ENCODE peak calls at places on chromosomes 6 and 20, in six cellular contexts. One of them, this sample, is unnamed.

GRCh38 chr6:166575190-166575589 is 11.3 kb downstream of the RAMACL start:
- DNase-seq in stomach: no peak
- DNase-seq in SK-N-SH: no peak
- DNase-seq in HepG2: no peak
- DNase-seq in suprapubic skin: no peak
- DNase-seq in sigmoid colon: peak
- DNase-seq in this sample: no peak

GRCh38 chr6:25137497-25137896 is 141.7 kb upstream of the CARMIL1 start:
- DNase-seq in stomach: no peak
- DNase-seq in SK-N-SH: no peak
- DNase-seq in HepG2: no peak
- DNase-seq in suprapubic skin: no peak
- DNase-seq in sigmoid colon: no peak
- DNase-seq in this sample: no peak

GRCh38 chr6:116531675-116532570 is 13.6 kb downstream of the TRAPPC3L start:
- DNase-seq in stomach: peak
- DNase-seq in SK-N-SH: peak
- DNase-seq in HepG2: peak
- DNase-seq in suprapubic skin: no peak
- DNase-seq in sigmoid colon: no peak
- DNase-seq in this sample: peak

GRCh38 chr6:119647309-119647708 is 297.7 kb upstream of the MAN1A1 start:
- DNase-seq in stomach: no peak
- DNase-seq in SK-N-SH: no peak
- DNase-seq in HepG2: no peak
- DNase-seq in suprapubic skin: no peak
- DNase-seq in sigmoid colon: no peak
- DNase-seq in this sample: no peak

GRCh38 chr6:112019619-112020018 is 34.3 kb upstream of the CCN6 start:
- DNase-seq in stomach: no peak
- DNase-seq in SK-N-SH: no peak
- DNase-seq in HepG2: no peak
- DNase-seq in suprapubic skin: no peak
- DNase-seq in sigmoid colon: no peak
- DNase-seq in this sample: no peak

GRCh38 chr20:35737865-35738333 is 4.2 kb downstream of the RBM39 start:
- DNase-seq in stomach: no peak
- DNase-seq in SK-N-SH: no peak
- DNase-seq in HepG2: no peak
- DNase-seq in suprapubic skin: no peak
- DNase-seq in sigmoid colon: no peak
- DNase-seq in this sample: no peak

GRCh38 chr6:156886409-156886808 is 109.2 kb downstream of the ARID1B start:
- DNase-seq in stomach: peak
- DNase-seq in SK-N-SH: no peak
- DNase-seq in HepG2: no peak
- DNase-seq in suprapubic skin: no peak
- DNase-seq in sigmoid colon: no peak
- DNase-seq in this sample: no peak

GRCh38 chr6:169677096-169677495 is 24.7 kb downstream of the WDR27 start:
- DNase-seq in stomach: no peak
- DNase-seq in SK-N-SH: no peak
- DNase-seq in HepG2: no peak
- DNase-seq in suprapubic skin: no peak
- DNase-seq in sigmoid colon: no peak
- DNase-seq in this sample: no peak

GRCh38 chr6:52498538-52499017 is 78.3 kb downstream of the TRAM2 start:
- DNase-seq in stomach: no peak
- DNase-seq in SK-N-SH: no peak
- DNase-seq in HepG2: no peak
- DNase-seq in suprapubic skin: no peak
- DNase-seq in sigmoid colon: no peak
- DNase-seq in this sample: peak

GRCh38 chr6:11791354-11792107 is 12.9 kb upstream of the ADTRP start:
- DNase-seq in stomach: no peak
- DNase-seq in SK-N-SH: no peak
- DNase-seq in HepG2: no peak
- DNase-seq in suprapubic skin: no peak
- DNase-seq in sigmoid colon: no peak
- DNase-seq in this sample: no peak

GRCh38 chr20:32514760-32515159 is 70.4 kb downstream of the NOL4L start:
- DNase-seq in stomach: no peak
- DNase-seq in SK-N-SH: no peak
- DNase-seq in HepG2: no peak
- DNase-seq in suprapubic skin: no peak
- DNase-seq in sigmoid colon: no peak
- DNase-seq in this sample: no peak

GRCh38 chr6:155850408-155850841 is 394.8 kb upstream of the NOX3 start:
- DNase-seq in stomach: no peak
- DNase-seq in SK-N-SH: no peak
- DNase-seq in HepG2: no peak
- DNase-seq in suprapubic skin: no peak
- DNase-seq in sigmoid colon: no peak
- DNase-seq in this sample: no peak

GRCh38 chr6:36954262-36954931 is at the start of gene PI16:
- DNase-seq in stomach: no peak
- DNase-seq in SK-N-SH: no peak
- DNase-seq in HepG2: no peak
- DNase-seq in suprapubic skin: peak
- DNase-seq in sigmoid colon: no peak
- DNase-seq in this sample: no peak
- TF ChIP-seq POLR2AphosphoS5 in stomach: no peak
- TF ChIP-seq POLR2AphosphoS5 in SK-N-SH: no peak
- TF ChIP-seq POLR2AphosphoS5 in HepG2: no peak
- TF ChIP-seq POLR2AphosphoS5 in suprapubic skin: no peak
- TF ChIP-seq POLR2AphosphoS5 in sigmoid colon: no peak
- TF ChIP-seq POLR2AphosphoS5 in this sample: no peak

DNA sequence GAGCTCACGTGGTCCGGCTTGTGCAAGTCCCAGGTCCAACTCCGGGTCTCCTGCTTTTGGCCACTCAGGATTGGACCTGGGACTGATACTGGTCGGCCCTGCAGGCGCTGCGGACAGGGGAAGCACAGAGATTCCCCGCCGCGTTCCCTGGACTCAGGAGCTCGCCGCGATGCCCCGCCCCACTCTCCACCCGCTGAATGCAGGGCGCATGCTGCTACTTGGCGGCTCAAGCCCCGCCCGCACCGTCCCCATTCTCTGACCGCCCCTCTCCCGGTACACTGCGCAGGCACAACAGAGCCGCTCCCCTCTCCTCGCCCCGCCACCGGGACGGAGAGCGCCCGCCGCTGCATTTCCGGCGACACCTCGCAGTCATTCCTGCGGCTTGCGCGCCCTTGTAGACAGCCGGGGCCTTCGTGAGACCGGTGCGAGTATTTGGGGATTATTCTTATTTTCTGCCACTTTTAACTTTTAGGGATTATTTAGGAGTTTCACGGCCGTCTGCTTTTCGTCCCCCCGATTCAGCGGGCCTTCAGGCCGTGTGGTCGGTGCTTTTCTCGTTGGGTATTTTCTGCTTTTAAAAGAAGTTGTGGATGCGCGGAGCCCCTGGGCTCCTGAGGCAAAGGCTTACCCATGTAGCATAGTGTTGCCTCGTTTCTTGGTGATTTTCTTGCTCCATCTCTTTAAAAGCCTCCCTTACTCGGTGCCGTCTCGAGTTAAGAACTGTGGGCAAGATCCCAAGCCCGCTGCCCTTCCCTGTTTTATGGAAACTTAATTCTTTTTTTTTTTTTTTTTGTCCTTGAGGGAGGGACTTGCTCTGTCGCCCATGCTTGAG is at the start of gene TMEM14C:
- DNase-seq in stomach: peak
- DNase-seq in SK-N-SH: peak
- DNase-seq in HepG2: peak
- DNase-seq in suprapubic skin: peak
- DNase-seq in sigmoid colon: peak
- DNase-seq in this sample: peak
- TF ChIP-seq EP300 in stomach: no peak
- TF ChIP-seq EP300 in SK-N-SH: peak
- TF ChIP-seq EP300 in HepG2: no peak
- TF ChIP-seq EP300 in suprapubic skin: no peak
- TF ChIP-seq EP300 in sigmoid colon: no peak
- TF ChIP-seq EP300 in this sample: no peak

DNA sequence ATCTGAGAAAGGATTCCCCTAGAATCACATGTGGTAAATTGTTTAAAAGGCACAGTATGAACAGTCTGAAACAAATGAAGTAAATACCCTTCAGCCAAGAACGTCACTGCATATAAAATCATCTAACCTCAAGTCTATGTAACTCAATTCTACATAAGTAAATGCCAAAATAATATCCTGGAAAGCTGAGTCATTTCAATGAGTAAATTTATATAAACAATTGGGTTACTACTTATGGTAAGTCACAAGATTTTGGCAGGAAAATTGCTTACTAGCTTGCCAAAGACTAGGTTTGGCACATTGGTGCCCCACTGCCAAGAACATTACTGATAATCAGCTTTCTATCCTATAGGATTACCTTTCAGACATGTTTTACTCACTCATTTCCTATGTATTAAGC is 8.4 kb downstream of the GMDS start:
- DNase-seq in stomach: no peak
- DNase-seq in SK-N-SH: no peak
- DNase-seq in HepG2: no peak
- DNase-seq in suprapubic skin: no peak
- DNase-seq in sigmoid colon: no peak
- DNase-seq in this sample: no peak
- TF ChIP-seq POLR2AphosphoS5 in stomach: no peak
- TF ChIP-seq POLR2AphosphoS5 in SK-N-SH: no peak
- TF ChIP-seq POLR2AphosphoS5 in HepG2: no peak
- TF ChIP-seq POLR2AphosphoS5 in suprapubic skin: no peak
- TF ChIP-seq POLR2AphosphoS5 in sigmoid colon: no peak
- TF ChIP-seq POLR2AphosphoS5 in this sample: no peak

DNA sequence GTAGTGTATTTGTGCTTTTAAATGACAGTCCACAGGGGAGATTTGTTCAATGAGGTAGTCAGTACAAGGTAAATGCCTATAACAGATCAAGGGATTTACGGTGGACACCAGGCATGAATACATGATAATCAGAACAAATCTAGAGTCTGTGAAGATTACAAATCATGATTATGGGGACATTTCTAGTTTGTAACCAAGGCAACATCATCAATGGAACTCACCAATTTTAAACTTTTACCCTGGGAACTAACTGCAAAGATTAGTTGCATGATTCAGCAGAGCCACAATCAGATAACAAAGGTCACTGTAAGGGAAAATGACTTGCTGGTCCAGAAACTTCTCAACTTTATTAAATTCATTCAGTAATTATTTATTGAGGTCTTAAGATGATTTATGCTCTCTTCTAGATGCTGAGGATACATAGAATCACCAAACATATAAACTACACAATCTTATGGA is at the start of gene CRISP1:
- DNase-seq in stomach: no peak
- DNase-seq in SK-N-SH: no peak
- DNase-seq in HepG2: no peak
- DNase-seq in suprapubic skin: no peak
- DNase-seq in sigmoid colon: no peak
- DNase-seq in this sample: no peak
- TF ChIP-seq EP300 in stomach: no peak
- TF ChIP-seq EP300 in SK-N-SH: no peak
- TF ChIP-seq EP300 in HepG2: no peak
- TF ChIP-seq EP300 in suprapubic skin: no peak
- TF ChIP-seq EP300 in sigmoid colon: no peak
- TF ChIP-seq EP300 in this sample: no peak

GRCh38 chr6:144122861-144123260 is 27.5 kb upstream of the STX11 start:
- DNase-seq in stomach: no peak
- DNase-seq in SK-N-SH: no peak
- DNase-seq in HepG2: no peak
- DNase-seq in suprapubic skin: no peak
- DNase-seq in sigmoid colon: no peak
- DNase-seq in this sample: no peak

GRCh38 chr6:144131248-144131709 is 19.0 kb upstream of the STX11 start:
- DNase-seq in stomach: no peak
- DNase-seq in SK-N-SH: no peak
- DNase-seq in HepG2: no peak
- DNase-seq in suprapubic skin: no peak
- DNase-seq in sigmoid colon: no peak
- DNase-seq in this sample: no peak

GRCh38 chr6:144129469-144129868 is 20.8 kb upstream of the STX11 start:
- DNase-seq in stomach: no peak
- DNase-seq in SK-N-SH: no peak
- DNase-seq in HepG2: no peak
- DNase-seq in suprapubic skin: no peak
- DNase-seq in sigmoid colon: no peak
- DNase-seq in this sample: no peak

GRCh38 chr6:144123836-144124235 is 26.5 kb upstream of the STX11 start:
- DNase-seq in stomach: no peak
- DNase-seq in SK-N-SH: no peak
- DNase-seq in HepG2: no peak
- DNase-seq in suprapubic skin: no peak
- DNase-seq in sigmoid colon: no peak
- DNase-seq in this sample: no peak

GRCh38 chr6:144127097-144127496 is 23.2 kb upstream of the STX11 start:
- DNase-seq in stomach: no peak
- DNase-seq in SK-N-SH: no peak
- DNase-seq in HepG2: no peak
- DNase-seq in suprapubic skin: no peak
- DNase-seq in sigmoid colon: no peak
- DNase-seq in this sample: no peak
- TF ChIP-seq POLR2AphosphoS5 in stomach: no peak
- TF ChIP-seq POLR2AphosphoS5 in SK-N-SH: no peak
- TF ChIP-seq POLR2AphosphoS5 in HepG2: no peak
- TF ChIP-seq POLR2AphosphoS5 in suprapubic skin: no peak
- TF ChIP-seq POLR2AphosphoS5 in sigmoid colon: no peak
- TF ChIP-seq POLR2AphosphoS5 in this sample: no peak

This sample was measured in transverse colon.